ENCODE peak calls at places on chromosomes 6 and 20, in five cellular contexts. E is B cell, I is GM12865, W is right lobe of liver, C is nephron progenitor cell. R is an unnamed sample.

GRCh38 chr6:27138398-27138797 is 109.1 kb upstream of the PRSS16 start:
- DNase-seq in W (no peak), E (no peak), C (no peak), I (no peak), R (no peak)

GRCh38 chr6:1739680-1740079 is 130.0 kb downstream of the FOXC1 start:
- DNase-seq in E (peak), C (no peak), W (no peak), I (peak), R (no peak)

GRCh38 chr20:33411136-33411690 is 9.9 kb upstream of the CDK5RAP1 start:
- DNase-seq in I (no peak), C (no peak), E (no peak), W (no peak), R (no peak)

GRCh38 chr6:63347599-63347998 is 27.8 kb upstream of the LGSN start:
- DNase-seq in W (no peak), C (no peak), E (no peak), I (peak), R (no peak)

GRCh38 chr6:33492093-33492492 is 37.7 kb downstream of the ZBTB9 start:
- DNase-seq in W (no peak), I (peak), C (no peak), E (peak), R (no peak)

GRCh38 chr20:11136691-11137090 is 462.9 kb upstream of the JAG1 start:
- DNase-seq in W (no peak), I (no peak), E (no peak), C (no peak), R (no peak)

GRCh38 chr20:63355781-63356295 is 5.3 kb downstream of the CHRNA4 start:
- DNase-seq in I (no peak), C (no peak), W (no peak), E (no peak), R (no peak)

GRCh38 chr20:23680151-23680550 is 8.7 kb downstream of the CST4 start:
- DNase-seq in W (no peak), I (no peak), E (no peak), C (no peak), R (no peak)

GRCh38 chr6:37323568-37323967 is 30.2 kb upstream of the RNF8 start:
- DNase-seq in I (no peak), E (no peak), W (no peak), C (no peak), R (no peak)

GRCh38 chr20:57374343-57374930 is 16.8 kb upstream of the RBM38 start:
- DNase-seq in E (no peak), W (no peak), I (no peak), C (no peak), R (no peak)

GRCh38 chr6:1081566-1081965 is 230.3 kb upstream of the FOXQ1 start:
- DNase-seq in I (no peak), E (no peak), W (no peak), C (no peak), R (no peak)

GRCh38 chr20:2986466-2986865 is 57.0 kb upstream of the GNRH2 start:
- DNase-seq in C (no peak), W (no peak), E (no peak), I (peak), R (no peak)

GRCh38 chr20:14709439-14709838 is 372.0 kb upstream of the FLRT3 start:
- DNase-seq in E (no peak), I (no peak), W (no peak), C (no peak), R (no peak)

GRCh38 chr6:33123732-33124524 is 48.1 kb downstream of the HLA-DPB1 start:
- DNase-seq in E (peak), C (peak), I (peak), W (no peak), R (no peak)

GRCh38 chr6:4010682-4011081 is 68.3 kb downstream of the FAM217A start:
- DNase-seq in W (no peak), C (no peak), I (peak), E (no peak), R (no peak)

GRCh38 chr6:46189726-46190125 is 18.9 kb upstream of the ENPP5 start:
- DNase-seq in E (no peak), C (no peak), I (no peak), W (no peak), R (no peak)

GRCh38 chr6:37137881-37138568 is 31.9 kb upstream of the PIM1 start:
- DNase-seq in I (no peak), W (peak), E (no peak), C (peak), R (no peak)

GRCh38 chr6:3966426-3966825 is 112.5 kb downstream of the FAM217A start:
- DNase-seq in I (no peak), C (no peak), E (no peak), W (no peak), R (no peak)

GRCh38 chr6:129175066-129175465 is 292.1 kb downstream of the LAMA2 start:
- DNase-seq in W (no peak), C (no peak), I (no peak), E (no peak), R (no peak)

GRCh38 chr6:43770417-43771209 is 602 bp downstream of the VEGFA start:
- DNase-seq in C (peak), I (peak), W (peak), E (no peak), R (peak)

GRCh38 chr6:111988926-111989325 is 65.0 kb upstream of the CCN6 start:
- DNase-seq in W (no peak), C (no peak), E (no peak), I (no peak), R (no peak)

GRCh38 chr20:7772376-7772775 is 167.9 kb downstream of the HAO1 start:
- DNase-seq in C (no peak), W (no peak), E (no peak), I (no peak), R (no peak)

GRCh38 chr20:688809-689208 is 13.2 kb upstream of the SCRT2 start:
- DNase-seq in E (no peak), C (peak), W (no peak), I (no peak), R (no peak)
- TF ChIP-seq CTCF in E (no peak), C (peak), W (no peak), I (no peak), R (no peak)

GRCh38 chr20:1801551-1801950 is 93.7 kb upstream of the SIRPA start:
- DNase-seq in C (no peak), I (no peak), E (no peak), W (no peak), R (no peak)

GRCh38 chr20:1802385-1803215 is 92.6 kb upstream of the SIRPA start:
- DNase-seq in I (peak), C (peak), W (peak), E (peak), R (no peak)

GRCh38 chr20:1800180-1800579 is 95.0 kb upstream of the SIRPA start:
- DNase-seq in W (no peak), I (no peak), C (no peak), E (no peak), R (no peak)

GRCh38 chr20:1798982-1799381 is 96.2 kb upstream of the SIRPA start:
- DNase-seq in E (no peak), I (no peak), W (no peak), C (no peak), R (no peak)

GRCh38 chr20:1800777-1801176 is 94.4 kb upstream of the SIRPA start:
- DNase-seq in W (no peak), I (no peak), E (no peak), C (no peak), R (no peak)
- TF ChIP-seq CTCF in W (peak), I (no peak), E (no peak), C (peak), R (no peak)

GRCh38 chr6:165584541-165584940 is 78.5 kb downstream of the PDE10A start:
- DNase-seq in I (no peak), E (no peak), W (no peak), C (no peak), R (no peak)
- TF ChIP-seq CTCF in I (no peak), E (no peak), W (no peak), C (no peak), R (no peak)

GRCh38 chr20:40223818-40224217 is 465.2 kb downstream of the MAFB start:
- DNase-seq in E (no peak), I (no peak), W (no peak), C (no peak), R (no peak)

GRCh38 chr20:40230486-40230885 is 458.6 kb downstream of the MAFB start:
- DNase-seq in E (no peak), C (no peak), W (no peak), I (no peak), R (no peak)

DNA sequence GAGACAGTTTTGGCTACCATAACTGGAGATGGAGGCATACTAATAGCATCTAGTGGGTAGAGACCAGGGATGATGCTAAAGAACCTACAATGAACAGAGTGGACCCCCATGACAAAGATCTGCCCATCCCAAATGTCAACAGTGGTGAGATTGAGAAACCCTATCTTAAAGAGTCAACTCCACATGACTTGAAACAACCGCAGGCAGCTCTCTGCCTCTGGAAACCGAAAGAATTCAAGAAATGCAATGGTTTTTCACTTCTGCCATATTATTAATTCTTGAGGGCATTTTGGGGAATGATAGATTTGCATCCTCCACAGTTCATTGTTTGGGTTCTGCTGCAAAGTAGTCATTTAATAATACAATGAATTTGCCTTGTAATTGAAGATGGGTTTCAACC is 463.4 kb downstream of the MAFB start:
- DNase-seq in C (no peak), W (no peak), I (no peak), E (no peak), R (no peak)
- TF ChIP-seq CTCF in C (no peak), W (no peak), I (no peak), E (no peak), R (no peak)

GRCh38 chr6:57174511-57174907 is 2.4 kb downstream of the BAG2 start:
- DNase-seq in W (no peak), E (no peak), I (no peak), C (no peak), R (no peak)

GRCh38 chr6:57173886-57174510 is 1.9 kb downstream of the BAG2 start:
- DNase-seq in I (peak), W (no peak), C (no peak), E (no peak), R (no peak)

GRCh38 chr6:57173056-57173885 is 1.1 kb downstream of the BAG2 start:
- DNase-seq in E (peak), I (peak), C (peak), W (peak), R (no peak)

GRCh38 chr6:57177545-57178225 is 5.6 kb downstream of the BAG2 start:
- DNase-seq in W (no peak), E (no peak), C (no peak), I (no peak), R (no peak)

GRCh38 chr6:57172136-57173055 is at the start of gene BAG2:
- DNase-seq in I (peak), C (peak), W (peak), E (peak), R (peak)
- TF ChIP-seq CTCF in I (peak), C (no peak), W (no peak), E (no peak), R (no peak)

DNA sequence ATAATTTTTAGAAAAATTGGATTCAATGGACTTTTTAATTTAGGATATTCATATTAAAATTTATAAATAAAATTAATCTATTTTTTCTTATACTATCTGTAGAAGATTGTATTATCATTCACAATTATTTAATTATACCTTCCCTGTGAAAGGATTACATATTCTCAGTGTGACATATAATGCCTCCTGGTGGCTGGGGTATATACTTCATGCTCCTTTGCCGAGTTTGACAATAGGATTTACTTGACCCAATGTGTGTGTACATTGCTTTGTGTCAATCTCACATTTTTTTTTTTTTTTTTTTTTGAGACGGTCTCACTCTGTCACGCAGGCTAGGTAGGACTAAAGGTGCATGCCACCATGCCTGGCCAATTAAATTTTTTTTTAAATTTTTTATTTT is 230.0 kb upstream of the CHD6 start:
- DNase-seq in W (no peak), C (no peak), E (no peak), I (no peak), R (no peak)
- TF ChIP-seq CTCF in W (peak), C (peak), E (no peak), I (no peak), R (no peak)

GRCh38 chr6:104837158-104837557 is 22.6 kb downstream of the HACE1 start:
- DNase-seq in I (no peak), C (no peak), W (no peak), E (no peak), R (no peak)
- TF ChIP-seq CTCF in I (no peak), C (no peak), W (no peak), E (no peak), R (no peak)

GRCh38 chr20:672975-673604 is 2.5 kb downstream of the SCRT2 start:
- DNase-seq in I (no peak), E (no peak), W (no peak), C (no peak), R (no peak)
- TF ChIP-seq CTCF in I (peak), E (no peak), W (no peak), C (peak), R (no peak)

GRCh38 chr6:131949909-131950766 is 1.0 kb downstream of the CCN2 start:
- DNase-seq in C (peak), W (peak), I (no peak), E (peak), R (no peak)
- TF ChIP-seq CTCF in C (peak), W (peak), I (peak), E (peak), R (no peak)